ENCODE peak calls at places on chromosomes 12 and 14, in nine cellular contexts. G, Q, X, H, L, Z, V, Y and T are unnamed samples.

GRCh38 chr14:97113339-97113738 is 316.2 kb downstream of the VRK1 start:
- DNase-seq in G (no peak), Q (no peak), X (no peak), H (no peak), L (no peak), Z (no peak), V (no peak), Y (no peak), T (no peak)

GRCh38 chr12:107319536-107320030 is 226.2 kb upstream of the CRY1 start:
- DNase-seq in G (no peak), Q (no peak), X (no peak), H (no peak), L (no peak), Z (no peak), V (peak; percentile 73), Y (no peak), T (no peak)

GRCh38 chr12:57141249-57141648 is 6.2 kb downstream of the LRP1-AS start:
- DNase-seq in G (no peak), Q (no peak), X (no peak), H (no peak), L (no peak), Z (no peak), V (no peak), Y (no peak), T (no peak)

GRCh38 chr12:96720363-96720705 is 186.7 kb upstream of the NEDD1 start:
- DNase-seq in G (no peak), Q (no peak), X (no peak), H (no peak), L (no peak), Z (no peak), V (peak; percentile 80), Y (no peak), T (no peak)

GRCh38 chr12:130504110-130504835 is 166.6 kb downstream of the PIWIL1 start:
- DNase-seq in G (peak; percentile 30), Q (no peak), X (no peak), H (no peak), L (no peak), Z (no peak), V (no peak), Y (no peak), T (no peak)

GRCh38 chr12:95083938-95084337 is 10.5 kb upstream of the NR2C1 start:
- DNase-seq in G (no peak), Q (no peak), X (no peak), H (peak; percentile 95), L (no peak), Z (peak; percentile 70), V (no peak), Y (no peak), T (no peak)

GRCh38 chr12:94110258-94110657 is 38.1 kb upstream of the PLXNC1 start:
- DNase-seq in G (no peak), Q (no peak), X (no peak), H (no peak), L (no peak), Z (no peak), V (no peak), Y (no peak), T (no peak)

GRCh38 chr14:99055019-99055418 is 217.0 kb downstream of the BCL11B start:
- DNase-seq in G (no peak), Q (no peak), X (no peak), H (no peak), L (no peak), Z (no peak), V (no peak), Y (no peak), T (no peak)

GRCh38 chr14:22303589-22304195 is 285.3 kb downstream of the DAD1 start:
- DNase-seq in G (no peak), Q (no peak), X (no peak), H (peak; percentile 30), L (no peak), Z (no peak), V (no peak), Y (no peak), T (no peak)

GRCh38 chr12:117403586-117404139 is 42.2 kb upstream of the NOS1 start:
- DNase-seq in G (no peak), Q (no peak), X (no peak), H (no peak), L (no peak), Z (no peak), V (no peak), Y (no peak), T (no peak)

GRCh38 chr14:87794566-87794965 is 198.4 kb downstream of the GALC start:
- DNase-seq in G (no peak), Q (no peak), X (no peak), H (no peak), L (no peak), Z (no peak), V (no peak), Y (no peak), T (no peak)

GRCh38 chr12:113247123-113248045 is 26.1 kb downstream of the TPCN1 start:
- DNase-seq in G (peak; percentile 81), Q (no peak), X (no peak), H (peak; percentile 45), L (no peak), Z (no peak), V (peak; percentile 50), Y (no peak), T (no peak)

GRCh38 chr14:102539544-102540309 is 30.2 kb upstream of the ANKRD9 start:
- DNase-seq in G (no peak), Q (no peak), X (no peak), H (peak; percentile 76), L (no peak), Z (no peak), V (no peak), Y (no peak), T (no peak)

GRCh38 chr12:94650143-94651056 is at the start of gene TMCC3:
- DNase-seq in G (no peak), Q (peak; percentile 70), X (peak; percentile 80), H (peak; percentile 45), L (no peak), Z (peak; percentile 67), V (peak; percentile 91), Y (peak; percentile 70), T (no peak)

GRCh38 chr12:52615208-52615868 is 3.0 kb downstream of the KRT73 start:
- DNase-seq in G (no peak), Q (no peak), X (no peak), H (no peak), L (no peak), Z (no peak), V (no peak), Y (no peak), T (no peak)

GRCh38 chr12:124551268-124552144 is 15.9 kb downstream of the NCOR2 start:
- DNase-seq in G (peak; percentile 67), Q (peak; percentile 88), X (peak; percentile 86), H (peak; percentile 50), L (no peak), Z (peak; percentile 85), V (peak; percentile 92), Y (no peak), T (no peak)

DNA sequence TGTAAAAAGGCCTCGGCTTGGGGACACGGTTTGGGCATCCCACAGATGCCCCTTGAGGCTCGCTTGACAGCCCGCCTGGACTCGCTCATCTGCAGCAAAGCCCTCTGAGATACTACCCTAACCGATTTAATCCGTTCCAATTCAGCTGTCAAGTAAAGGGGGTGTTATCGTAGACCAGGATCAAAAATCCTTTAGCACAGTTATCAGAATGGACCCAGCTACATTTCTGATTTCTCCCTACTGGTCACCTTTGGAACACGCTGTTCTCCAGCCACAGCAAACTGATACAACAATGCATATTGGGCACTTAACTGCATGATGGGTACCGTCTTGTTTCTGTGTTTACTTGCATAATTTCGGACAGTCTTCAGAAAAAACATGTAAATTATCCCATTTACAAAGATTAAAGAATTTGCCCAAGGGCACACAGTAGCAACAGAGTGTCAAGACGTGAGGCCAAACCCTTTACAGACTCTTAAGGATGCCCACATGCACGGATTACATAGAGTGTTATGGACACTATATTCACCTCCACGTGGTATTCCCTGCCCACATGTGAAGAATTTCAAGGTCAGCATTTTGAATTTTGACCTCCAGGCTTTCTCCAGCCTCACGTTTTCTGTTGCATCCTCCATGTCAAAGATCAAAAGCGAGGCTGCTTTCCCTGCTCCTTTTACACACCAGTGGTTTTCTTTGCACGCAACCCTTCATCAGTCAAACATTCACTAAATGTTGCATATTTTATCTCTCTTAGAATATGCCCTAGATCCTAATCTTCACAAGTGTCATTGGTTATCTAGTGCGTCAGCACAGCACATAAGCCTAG is 3.2 kb upstream of the DUSP6 start:
- DNase-seq in G (no peak), Q (no peak), X (no peak), H (peak; percentile 40), L (no peak), Z (no peak), V (no peak), Y (no peak), T (no peak)
- TF ChIP-seq CTCF in G (no peak), Q (peak; percentile 25), X (no peak), H (no peak), L (peak; percentile 32), Z (no peak), V (no peak), Y (peak; percentile 1), T (no peak)

DNA sequence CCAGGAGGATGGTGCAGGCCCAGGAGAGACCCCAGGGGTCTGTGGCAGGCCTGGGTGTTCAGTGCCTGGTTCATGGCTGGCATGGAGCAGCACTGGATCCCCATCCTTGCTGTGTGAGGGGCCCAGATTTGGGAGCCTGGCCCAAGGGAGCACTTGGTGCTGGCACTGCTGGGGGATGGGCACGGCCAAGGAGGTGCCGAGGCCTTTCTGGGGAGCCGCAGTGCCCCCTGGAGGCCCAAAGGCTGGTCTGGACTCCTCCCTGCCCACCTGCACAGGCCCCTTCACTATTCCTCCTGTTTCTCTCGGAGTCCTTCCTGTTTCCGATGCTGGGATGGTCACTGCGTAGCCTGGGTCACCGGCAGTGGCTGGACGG is 48.6 kb downstream of the LRCOL1 start:
- DNase-seq in G (no peak), Q (no peak), X (no peak), H (no peak), L (no peak), Z (no peak), V (no peak), Y (no peak), T (no peak)
- TF ChIP-seq CTCF in G (no peak), Q (no peak), X (no peak), H (peak; percentile 10), L (no peak), Z (no peak), V (no peak), Y (no peak), T (no peak)

GRCh38 chr14:105144666-105145380 is 23.8 kb downstream of the JAG2 start:
- DNase-seq in G (peak; percentile 43), Q (no peak), X (peak; percentile 63), H (no peak), L (no peak), Z (peak; percentile 61), V (peak; percentile 68), Y (peak; percentile 77), T (no peak)
- TF ChIP-seq CTCF in G (no peak), Q (no peak), X (no peak), H (no peak), L (no peak), Z (no peak), V (no peak), Y (no peak), T (no peak)

DNA sequence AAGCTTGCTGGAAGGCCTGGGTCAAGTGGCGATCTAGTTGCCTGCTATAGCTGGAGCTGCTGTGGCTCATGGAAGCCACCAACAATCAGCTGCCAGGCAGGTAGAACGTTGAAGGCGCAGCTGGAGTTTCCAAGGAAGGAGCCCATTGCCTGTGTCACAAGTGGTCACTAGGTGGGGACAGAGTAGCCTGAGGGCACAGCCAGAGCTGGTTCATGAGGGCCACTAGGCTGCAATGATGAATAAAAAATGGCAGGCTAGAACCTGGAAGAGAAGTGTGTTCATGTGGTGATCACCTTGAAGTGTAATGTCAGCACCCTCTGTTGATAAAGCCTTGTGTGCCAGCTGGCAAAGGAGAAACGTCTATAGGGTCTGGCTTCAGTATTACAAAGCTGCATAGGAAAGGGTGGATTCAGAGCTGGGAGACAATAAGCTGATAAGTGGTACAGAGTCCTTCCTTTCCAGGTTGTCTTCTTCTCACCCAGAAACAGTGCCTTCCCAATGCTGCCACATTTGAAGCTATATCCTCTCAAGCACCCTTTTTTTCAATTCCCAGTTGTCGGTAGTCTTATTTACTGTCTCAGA is 165.8 kb downstream of the EMP1 start:
- DNase-seq in G (no peak), Q (peak; percentile 54), X (peak; percentile 78), H (peak; percentile 43), L (no peak), Z (peak; percentile 71), V (peak; percentile 78), Y (no peak), T (no peak)
- TF ChIP-seq CTCF in G (peak; percentile 86), Q (peak; percentile 87), X (peak; percentile 77), H (peak; percentile 76), L (peak; percentile 72), Z (peak; percentile 75), V (peak; percentile 42), Y (peak; percentile 69), T (no peak)